ENCODE peak calls at places on chromosomes 3 and 15, in five cellular contexts. K is HepG2, X is A549, Q is H1, C is K562. H is an unnamed sample.

GRCh38 chr3:42501681-42502428 is 588 bp upstream of the VIPR1 start:
- DNase-seq in Q (peak; percentile 76), C (peak; percentile 78), X (peak; percentile 21), K (peak; percentile 22), H (peak; percentile 50)

GRCh38 chr15:38555686-38556334 is 8.8 kb downstream of the RASGRP1 start:
- DNase-seq in K (no peak), Q (no peak), C (no peak), X (no peak), H (no peak)

GRCh38 chr3:143783856-143784370 is 64.4 kb downstream of the SLC9A9 start:
- DNase-seq in Q (no peak), K (no peak), X (no peak), C (no peak), H (no peak)

GRCh38 chr15:40869686-40870085 is 4.3 kb downstream of the RHOV start:
- DNase-seq in X (no peak), Q (no peak), C (no peak), K (no peak), H (no peak)

GRCh38 chr15:80701676-80702311 is 6.7 kb downstream of the ABHD17C start:
- DNase-seq in K (no peak), X (no peak), Q (no peak), C (no peak), H (no peak)

GRCh38 chr3:31184257-31185003 is 290.0 kb upstream of the GADL1 start:
- DNase-seq in K (no peak), Q (no peak), X (no peak), C (no peak), H (no peak)

GRCh38 chr3:45246236-45246635 is 20.1 kb upstream of the TMEM158 start:
- DNase-seq in X (no peak), Q (no peak), C (no peak), K (no peak), H (no peak)

GRCh38 chr3:70000563-70001081 is 1.1 kb downstream of the SAMMSON start:
- DNase-seq in C (peak; percentile 24), K (no peak), Q (no peak), X (peak; percentile 19), H (no peak)

DNA sequence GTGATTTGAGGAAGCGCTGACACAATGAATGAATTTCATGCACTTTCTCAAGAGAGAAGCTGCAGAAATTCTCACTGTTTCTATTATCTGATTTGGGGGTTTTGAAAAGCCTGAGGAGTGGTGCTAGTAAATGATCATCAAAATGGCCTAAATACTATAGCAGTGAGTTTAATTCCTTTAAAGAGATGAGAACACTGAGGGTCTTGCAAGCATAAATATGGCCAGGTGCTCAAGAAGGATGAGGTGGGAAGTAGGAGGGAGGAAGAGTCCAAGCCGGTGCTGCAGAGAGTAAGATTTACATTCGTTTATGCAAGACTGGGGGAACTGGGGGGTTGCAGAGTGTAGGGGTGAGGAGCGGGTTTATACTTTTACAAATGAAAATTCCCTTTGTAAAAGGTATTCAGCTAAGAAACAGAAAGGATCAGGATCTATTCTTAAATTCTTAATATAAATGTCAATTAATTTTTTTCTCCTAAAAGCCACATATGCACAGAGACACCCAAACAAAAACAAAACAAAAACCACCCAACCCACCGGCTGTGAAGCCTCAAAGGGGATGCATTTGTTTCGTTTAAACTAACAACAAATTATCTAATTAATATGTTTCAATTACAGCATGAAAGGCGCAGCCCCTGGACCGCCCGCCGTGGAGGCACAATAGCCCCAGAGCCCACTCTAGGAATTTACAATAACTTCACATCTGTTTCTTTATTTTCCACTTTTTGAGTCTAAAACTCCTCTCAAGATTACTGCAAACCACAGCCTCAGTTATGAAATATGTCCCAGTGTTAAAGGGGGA is 5.7 kb downstream of the FOXB1 start:
- DNase-seq in K (no peak), Q (no peak), C (no peak), X (no peak), H (no peak)
- H3K4me3 ChIP-seq in K (no peak overlapping the region), Q (peak overlapping the region; percentile 51), C (no peak overlapping the region), X (no peak overlapping the region), H (no peak overlapping the region)

GRCh38 chr3:50573566-50574279 is 4.4 kb downstream of the HEMK1 start:
- DNase-seq in X (no peak), K (no peak), Q (no peak), C (peak; percentile 30), H (no peak)
- TF ChIP-seq JUN in X (no peak), K (no peak), Q (no peak), C (no peak), H (no peak)

GRCh38 chr3:27713066-27713400 is 9.1 kb downstream of the EOMES start:
- DNase-seq in K (no peak), Q (no peak), X (no peak), C (no peak), H (no peak)
- H3K4me3 ChIP-seq in K (peak overlapping the region; percentile 7), Q (peak overlapping the region; percentile 57), X (peak overlapping the region; percentile 53), C (no peak overlapping the region), H (peak overlapping the region; percentile 50)

GRCh38 chr15:75230016-75230343 is 28.2 kb upstream of the GOLGA6C start:
- DNase-seq in Q (no peak), X (no peak), C (no peak), K (no peak), H (no peak)
- TF ChIP-seq JUN in Q (no peak), X (no peak), C (no peak), K (no peak), H (no peak)

DNA sequence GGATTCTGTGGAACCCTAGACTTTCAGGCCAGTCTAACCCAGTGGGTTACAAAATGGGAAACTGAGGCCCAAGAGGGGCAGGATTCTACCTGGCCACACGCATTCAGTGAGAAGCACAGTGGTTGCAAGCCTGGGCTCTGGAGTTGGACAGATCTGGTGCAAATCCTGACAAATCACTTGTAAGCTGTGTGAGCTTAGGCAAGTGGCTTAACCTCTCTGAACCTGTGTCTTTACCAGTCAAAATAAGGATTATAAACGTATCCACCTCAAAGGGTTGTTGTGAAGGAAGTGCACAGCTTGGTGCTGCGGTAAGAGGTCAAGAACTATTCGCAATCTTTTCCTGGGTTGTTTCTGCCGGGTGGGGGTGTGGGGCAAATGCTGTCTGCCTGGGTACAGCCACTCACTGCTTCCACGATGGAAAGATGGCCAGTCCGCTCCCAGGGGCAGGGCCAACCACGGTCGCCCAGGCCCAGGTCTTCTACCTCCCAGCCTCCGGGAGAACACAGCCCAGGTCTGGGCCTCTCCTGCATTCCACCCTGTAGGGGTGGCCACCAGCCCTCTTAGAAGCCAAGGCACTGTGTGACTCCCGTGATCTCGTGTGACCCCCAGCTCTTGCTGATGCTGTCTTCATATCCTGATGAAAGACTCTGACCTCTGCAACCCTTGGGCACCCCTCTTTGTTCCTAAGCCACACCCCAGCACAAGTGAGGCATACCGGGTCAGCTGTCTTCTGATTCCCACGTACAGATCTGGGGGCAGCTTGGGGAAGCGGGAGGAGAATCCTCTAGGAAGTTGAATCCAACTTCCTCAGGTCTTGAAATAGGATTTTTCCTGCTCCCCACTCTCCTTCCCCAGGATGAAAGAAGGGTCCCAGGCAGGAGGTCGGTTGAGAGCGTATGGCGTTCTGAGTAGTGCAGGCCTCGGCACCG is 1.5 kb downstream of the CHRNA3 start:
- DNase-seq in K (no peak), X (no peak), C (no peak), Q (peak; percentile 56), H (no peak)
- H3K4me3 ChIP-seq in K (no peak overlapping the region), X (no peak overlapping the region), C (no peak overlapping the region), Q (peak overlapping the region; percentile 70), H (no peak overlapping the region)

GRCh38 chr3:105425153-105425502 is 58.4 kb downstream of the ALCAM start:
- DNase-seq in Q (no peak), C (no peak), K (no peak), X (no peak), H (no peak)

GRCh38 chr3:105431171-105431570 is 64.5 kb downstream of the ALCAM start:
- DNase-seq in X (peak; percentile 15), K (no peak), C (no peak), Q (no peak), H (no peak)

GRCh38 chr3:105427332-105427731 is 60.6 kb downstream of the ALCAM start:
- DNase-seq in K (no peak), X (no peak), Q (no peak), C (no peak), H (no peak)

GRCh38 chr3:105430460-105430859 is 63.8 kb downstream of the ALCAM start:
- DNase-seq in K (no peak), Q (no peak), X (no peak), C (no peak), H (no peak)

GRCh38 chr3:105429034-105429762 is 62.5 kb downstream of the ALCAM start:
- DNase-seq in C (no peak), X (peak; percentile 14), Q (no peak), K (peak; percentile 5), H (no peak)
- TF ChIP-seq JUN in C (no peak), X (no peak), Q (no peak), K (no peak), H (no peak)

GRCh38 chr3:172517859-172518466 is 5.3 kb downstream of the TNFSF10 start:
- DNase-seq in K (no peak), X (no peak), Q (no peak), C (no peak), H (no peak)

GRCh38 chr3:172519241-172519640 is 4.0 kb downstream of the TNFSF10 start:
- DNase-seq in Q (no peak), C (no peak), K (no peak), X (no peak), H (no peak)

GRCh38 chr3:172520332-172520831 is 2.8 kb downstream of the TNFSF10 start:
- DNase-seq in C (no peak), X (no peak), K (no peak), Q (no peak), H (peak; percentile 97)

GRCh38 chr3:172516318-172517214 is 6.7 kb downstream of the TNFSF10 start:
- DNase-seq in K (no peak), C (no peak), Q (no peak), X (peak; percentile 28), H (peak; percentile 89)

DNA sequence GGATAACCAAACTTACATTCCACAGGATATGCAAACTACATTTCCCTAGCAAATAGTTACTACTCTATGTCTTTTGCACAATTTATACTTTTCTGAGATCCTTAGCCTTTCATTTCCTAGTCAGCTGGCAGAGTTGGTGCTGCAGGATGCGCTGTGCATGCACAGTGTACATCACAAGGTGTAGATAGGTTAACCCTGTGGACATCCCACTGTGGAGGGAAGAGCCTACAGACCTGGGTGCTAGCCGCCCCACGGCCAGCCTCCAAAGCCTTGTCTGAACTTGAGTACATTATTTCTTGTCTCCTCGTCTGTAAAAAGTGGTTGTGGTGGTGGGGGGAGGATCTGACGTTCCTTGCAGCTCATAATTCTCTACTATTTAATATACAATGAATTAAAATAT is 3.5 kb downstream of the TNFSF10 start:
- DNase-seq in X (no peak), Q (no peak), K (no peak), C (no peak), H (no peak)
- H3K4me3 ChIP-seq in X (no peak overlapping the region), Q (no peak overlapping the region), K (no peak overlapping the region), C (no peak overlapping the region), H (no peak overlapping the region)

GRCh38 chr3:87674397-87675161 is 384.2 kb downstream of the CGGBP1 start:
- DNase-seq in K (no peak), C (no peak), Q (no peak), X (no peak), H (no peak)
- TF ChIP-seq JUN in K (no peak), C (no peak), Q (no peak), X (no peak), H (no peak)

H was measured in endothelial cell of umbilical vein.